ENCODE peak calls at places on chromosomes 4 and X, in ten cellular contexts. One of them, this sample, is unnamed.

GRCh38 chr4:95428216-95429085 is 120.3 kb downstream of the UNC5C start:
- DNase-seq in NCI-H1092 treated with DMSO at 0.1 percent for 48 hours: no peak
- DNase-seq in aorta: no peak
- DNase-seq in GOT3: no peak
- DNase-seq in stomach: no peak
- DNase-seq in GF-D8: no peak
- DNase-seq in left lung: no peak
- DNase-seq in Jurkat, Clone E6-1: no peak
- DNase-seq in SW 1271: no peak
- DNase-seq in AG09309: no peak
- DNase-seq in this sample: no peak

GRCh38 chr4:6586715-6587325 is 11.8 kb downstream of the MAN2B2 start:
- DNase-seq in aorta: no peak
- DNase-seq in left lung: peak
- DNase-seq in Jurkat, Clone E6-1: no peak
- DNase-seq in NCI-H1092 treated with DMSO at 0.1 percent for 48 hours: no peak
- DNase-seq in SW 1271: no peak
- DNase-seq in AG09309: no peak
- DNase-seq in stomach: no peak
- DNase-seq in GF-D8: no peak
- DNase-seq in GOT3: no peak
- DNase-seq in this sample: no peak

GRCh38 chr4:78870056-78870455 is 69.2 kb downstream of the PAQR3 start:
- DNase-seq in stomach: no peak
- DNase-seq in Jurkat, Clone E6-1: no peak
- DNase-seq in left lung: no peak
- DNase-seq in AG09309: no peak
- DNase-seq in GOT3: no peak
- DNase-seq in NCI-H1092 treated with DMSO at 0.1 percent for 48 hours: no peak
- DNase-seq in SW 1271: no peak
- DNase-seq in aorta: no peak
- DNase-seq in GF-D8: no peak
- DNase-seq in this sample: no peak

GRCh38 chr4:79141530-79141929 is 184.3 kb downstream of the NAA11 start:
- DNase-seq in NCI-H1092 treated with DMSO at 0.1 percent for 48 hours: no peak
- DNase-seq in Jurkat, Clone E6-1: peak
- DNase-seq in left lung: peak
- DNase-seq in AG09309: no peak
- DNase-seq in GOT3: no peak
- DNase-seq in GF-D8: no peak
- DNase-seq in aorta: no peak
- DNase-seq in stomach: no peak
- DNase-seq in SW 1271: no peak
- DNase-seq in this sample: no peak

GRCh38 chr4:109412805-109413204 is 20.8 kb upstream of the SEC24B start:
- DNase-seq in stomach: no peak
- DNase-seq in Jurkat, Clone E6-1: no peak
- DNase-seq in GOT3: no peak
- DNase-seq in SW 1271: no peak
- DNase-seq in aorta: no peak
- DNase-seq in NCI-H1092 treated with DMSO at 0.1 percent for 48 hours: no peak
- DNase-seq in AG09309: no peak
- DNase-seq in left lung: no peak
- DNase-seq in GF-D8: no peak
- DNase-seq in this sample: peak

GRCh38 chr4:3599951-3600350 is 67.7 kb upstream of the LRPAP1 start:
- DNase-seq in left lung: peak
- DNase-seq in AG09309: no peak
- DNase-seq in stomach: no peak
- DNase-seq in Jurkat, Clone E6-1: no peak
- DNase-seq in aorta: peak
- DNase-seq in SW 1271: no peak
- DNase-seq in GF-D8: no peak
- DNase-seq in GOT3: no peak
- DNase-seq in NCI-H1092 treated with DMSO at 0.1 percent for 48 hours: no peak
- DNase-seq in this sample: no peak

GRCh38 chrX:140510895-140511295 is 6.0 kb upstream of the SOX3 start:
- DNase-seq in GOT3: no peak
- DNase-seq in aorta: peak
- DNase-seq in Jurkat, Clone E6-1: no peak
- DNase-seq in NCI-H1092 treated with DMSO at 0.1 percent for 48 hours: no peak
- DNase-seq in stomach: no peak
- DNase-seq in GF-D8: no peak
- DNase-seq in AG09309: no peak
- DNase-seq in SW 1271: no peak
- DNase-seq in left lung: no peak
- DNase-seq in this sample: no peak

GRCh38 chr4:105147226-105148151 is 813 bp downstream of the TET2 start:
- DNase-seq in NCI-H1092 treated with DMSO at 0.1 percent for 48 hours: peak
- DNase-seq in aorta: peak
- DNase-seq in left lung: peak
- DNase-seq in GF-D8: peak
- DNase-seq in Jurkat, Clone E6-1: peak
- DNase-seq in SW 1271: no peak
- DNase-seq in GOT3: no peak
- DNase-seq in AG09309: no peak
- DNase-seq in stomach: peak
- DNase-seq in this sample: peak

GRCh38 chrX:75155454-75155829 is 641 bp downstream of the ABCB7 start:
- DNase-seq in SW 1271: no peak
- DNase-seq in aorta: no peak
- DNase-seq in stomach: no peak
- DNase-seq in NCI-H1092 treated with DMSO at 0.1 percent for 48 hours: peak
- DNase-seq in AG09309: no peak
- DNase-seq in GF-D8: no peak
- DNase-seq in GOT3: no peak
- DNase-seq in Jurkat, Clone E6-1: no peak
- DNase-seq in left lung: no peak
- DNase-seq in this sample: no peak

GRCh38 chr4:23333946-23334878 is 555.6 kb downstream of the PPARGC1A start:
- DNase-seq in GOT3: no peak
- DNase-seq in AG09309: no peak
- DNase-seq in Jurkat, Clone E6-1: peak
- DNase-seq in NCI-H1092 treated with DMSO at 0.1 percent for 48 hours: no peak
- DNase-seq in aorta: no peak
- DNase-seq in GF-D8: peak
- DNase-seq in stomach: no peak
- DNase-seq in SW 1271: peak
- DNase-seq in left lung: no peak
- DNase-seq in this sample: peak

GRCh38 chr4:74534936-74535335 is 90.0 kb downstream of the AREG start:
- DNase-seq in AG09309: no peak
- DNase-seq in GOT3: no peak
- DNase-seq in left lung: no peak
- DNase-seq in SW 1271: no peak
- DNase-seq in stomach: no peak
- DNase-seq in GF-D8: no peak
- DNase-seq in NCI-H1092 treated with DMSO at 0.1 percent for 48 hours: no peak
- DNase-seq in aorta: no peak
- DNase-seq in Jurkat, Clone E6-1: no peak
- DNase-seq in this sample: no peak

GRCh38 chrX:40727599-40728252 is 7.6 kb downstream of the MED14 start:
- DNase-seq in GF-D8: no peak
- DNase-seq in SW 1271: no peak
- DNase-seq in stomach: no peak
- DNase-seq in aorta: no peak
- DNase-seq in NCI-H1092 treated with DMSO at 0.1 percent for 48 hours: no peak
- DNase-seq in GOT3: no peak
- DNase-seq in left lung: no peak
- DNase-seq in Jurkat, Clone E6-1: no peak
- DNase-seq in AG09309: no peak
- DNase-seq in this sample: no peak

GRCh38 chr4:26140150-26140898 is 180.5 kb upstream of the RBPJ start:
- DNase-seq in SW 1271: no peak
- DNase-seq in Jurkat, Clone E6-1: no peak
- DNase-seq in NCI-H1092 treated with DMSO at 0.1 percent for 48 hours: no peak
- DNase-seq in GOT3: no peak
- DNase-seq in GF-D8: no peak
- DNase-seq in left lung: no peak
- DNase-seq in AG09309: peak
- DNase-seq in stomach: no peak
- DNase-seq in aorta: no peak
- DNase-seq in this sample: no peak

GRCh38 chrX:110321670-110322069 is 3.8 kb upstream of the AMMECR1 start:
- DNase-seq in SW 1271: no peak
- DNase-seq in AG09309: no peak
- DNase-seq in aorta: no peak
- DNase-seq in GF-D8: no peak
- DNase-seq in stomach: no peak
- DNase-seq in NCI-H1092 treated with DMSO at 0.1 percent for 48 hours: no peak
- DNase-seq in left lung: no peak
- DNase-seq in GOT3: no peak
- DNase-seq in Jurkat, Clone E6-1: peak
- DNase-seq in this sample: no peak

GRCh38 chr4:4780634-4781287 is 78.7 kb upstream of the MSX1 start:
- DNase-seq in NCI-H1092 treated with DMSO at 0.1 percent for 48 hours: no peak
- DNase-seq in aorta: peak
- DNase-seq in GOT3: no peak
- DNase-seq in stomach: no peak
- DNase-seq in AG09309: peak
- DNase-seq in Jurkat, Clone E6-1: no peak
- DNase-seq in left lung: no peak
- DNase-seq in GF-D8: no peak
- DNase-seq in SW 1271: peak
- DNase-seq in this sample: no peak

GRCh38 chr4:93317046-93317445 is 511.5 kb upstream of the ATOH1 start:
- DNase-seq in NCI-H1092 treated with DMSO at 0.1 percent for 48 hours: no peak
- DNase-seq in left lung: no peak
- DNase-seq in GOT3: no peak
- DNase-seq in AG09309: no peak
- DNase-seq in stomach: no peak
- DNase-seq in SW 1271: no peak
- DNase-seq in Jurkat, Clone E6-1: no peak
- DNase-seq in aorta: no peak
- DNase-seq in GF-D8: no peak
- DNase-seq in this sample: no peak

GRCh38 chrX:12370444-12371089 is 232.3 kb downstream of the FRMPD4 start:
- DNase-seq in stomach: no peak
- DNase-seq in GOT3: no peak
- DNase-seq in SW 1271: no peak
- DNase-seq in AG09309: peak
- DNase-seq in left lung: no peak
- DNase-seq in NCI-H1092 treated with DMSO at 0.1 percent for 48 hours: no peak
- DNase-seq in Jurkat, Clone E6-1: no peak
- DNase-seq in aorta: no peak
- DNase-seq in GF-D8: no peak
- DNase-seq in this sample: no peak

GRCh38 chr4:16045687-16046086 is 38.1 kb downstream of the PROM1 start:
- DNase-seq in left lung: no peak
- DNase-seq in stomach: no peak
- DNase-seq in Jurkat, Clone E6-1: no peak
- DNase-seq in NCI-H1092 treated with DMSO at 0.1 percent for 48 hours: no peak
- DNase-seq in GOT3: no peak
- DNase-seq in SW 1271: no peak
- DNase-seq in GF-D8: no peak
- DNase-seq in AG09309: no peak
- DNase-seq in aorta: no peak
- DNase-seq in this sample: no peak

GRCh38 chr4:15182600-15183222 is 180.4 kb downstream of the CPEB2 start:
- DNase-seq in AG09309: no peak
- DNase-seq in GF-D8: no peak
- DNase-seq in Jurkat, Clone E6-1: no peak
- DNase-seq in SW 1271: peak
- DNase-seq in GOT3: no peak
- DNase-seq in left lung: no peak
- DNase-seq in aorta: no peak
- DNase-seq in NCI-H1092 treated with DMSO at 0.1 percent for 48 hours: no peak
- DNase-seq in stomach: no peak
- DNase-seq in this sample: no peak

GRCh38 chrX:45689971-45690370 is 489.3 kb upstream of the DIPK2B start:
- DNase-seq in GOT3: no peak
- DNase-seq in aorta: no peak
- DNase-seq in left lung: no peak
- DNase-seq in stomach: no peak
- DNase-seq in Jurkat, Clone E6-1: no peak
- DNase-seq in SW 1271: no peak
- DNase-seq in GF-D8: no peak
- DNase-seq in NCI-H1092 treated with DMSO at 0.1 percent for 48 hours: no peak
- DNase-seq in AG09309: no peak
- DNase-seq in this sample: no peak

GRCh38 chrX:77431227-77431626 is 16.0 kb upstream of the FGF16 start:
- DNase-seq in left lung: no peak
- DNase-seq in AG09309: peak
- DNase-seq in GF-D8: peak
- DNase-seq in GOT3: no peak
- DNase-seq in NCI-H1092 treated with DMSO at 0.1 percent for 48 hours: no peak
- DNase-seq in Jurkat, Clone E6-1: peak
- DNase-seq in aorta: no peak
- DNase-seq in stomach: no peak
- DNase-seq in SW 1271: no peak
- DNase-seq in this sample: peak

GRCh38 chr4:4990857-4991540 is 28.3 kb downstream of the CYTL1 start:
- DNase-seq in SW 1271: no peak
- DNase-seq in GOT3: peak
- DNase-seq in aorta: peak
- DNase-seq in NCI-H1092 treated with DMSO at 0.1 percent for 48 hours: no peak
- DNase-seq in AG09309: peak
- DNase-seq in Jurkat, Clone E6-1: no peak
- DNase-seq in left lung: no peak
- DNase-seq in GF-D8: no peak
- DNase-seq in stomach: peak
- DNase-seq in this sample: peak

GRCh38 chr4:99790796-99791617 is 25.6 kb upstream of the DAPP1 start:
- DNase-seq in stomach: no peak
- DNase-seq in AG09309: no peak
- DNase-seq in NCI-H1092 treated with DMSO at 0.1 percent for 48 hours: peak
- DNase-seq in Jurkat, Clone E6-1: no peak
- DNase-seq in GOT3: no peak
- DNase-seq in left lung: no peak
- DNase-seq in GF-D8: no peak
- DNase-seq in aorta: no peak
- DNase-seq in SW 1271: no peak
- DNase-seq in this sample: no peak

GRCh38 chr4:139655116-139655515 is 10.5 kb upstream of the MGST2 start:
- DNase-seq in GOT3: no peak
- DNase-seq in stomach: no peak
- DNase-seq in Jurkat, Clone E6-1: no peak
- DNase-seq in SW 1271: no peak
- DNase-seq in GF-D8: peak
- DNase-seq in left lung: no peak
- DNase-seq in NCI-H1092 treated with DMSO at 0.1 percent for 48 hours: peak
- DNase-seq in AG09309: peak
- DNase-seq in aorta: no peak
- DNase-seq in this sample: no peak

GRCh38 chrX:28787206-28787605 is 200.0 kb downstream of the IL1RAPL1 start:
- DNase-seq in GF-D8: no peak
- DNase-seq in stomach: no peak
- DNase-seq in left lung: no peak
- DNase-seq in aorta: no peak
- DNase-seq in SW 1271: peak
- DNase-seq in NCI-H1092 treated with DMSO at 0.1 percent for 48 hours: no peak
- DNase-seq in AG09309: no peak
- DNase-seq in GOT3: no peak
- DNase-seq in Jurkat, Clone E6-1: no peak
- DNase-seq in this sample: no peak

GRCh38 chr4:7805533-7806079 is 134.1 kb downstream of the AFAP1 start:
- DNase-seq in GOT3: no peak
- DNase-seq in NCI-H1092 treated with DMSO at 0.1 percent for 48 hours: peak
- DNase-seq in left lung: no peak
- DNase-seq in aorta: no peak
- DNase-seq in Jurkat, Clone E6-1: no peak
- DNase-seq in AG09309: peak
- DNase-seq in stomach: peak
- DNase-seq in GF-D8: no peak
- DNase-seq in SW 1271: peak
- DNase-seq in this sample: peak

GRCh38 chr4:107826427-107826980 is 1.8 kb downstream of the SGMS2 start:
- DNase-seq in aorta: no peak
- DNase-seq in SW 1271: no peak
- DNase-seq in left lung: no peak
- DNase-seq in NCI-H1092 treated with DMSO at 0.1 percent for 48 hours: no peak
- DNase-seq in GOT3: no peak
- DNase-seq in stomach: no peak
- DNase-seq in AG09309: no peak
- DNase-seq in Jurkat, Clone E6-1: no peak
- DNase-seq in GF-D8: no peak
- DNase-seq in this sample: peak

GRCh38 chrX:57905141-57905540 is 5.1 kb downstream of the ZXDA start:
- DNase-seq in AG09309: no peak
- DNase-seq in stomach: no peak
- DNase-seq in aorta: no peak
- DNase-seq in NCI-H1092 treated with DMSO at 0.1 percent for 48 hours: no peak
- DNase-seq in SW 1271: no peak
- DNase-seq in left lung: no peak
- DNase-seq in GF-D8: no peak
- DNase-seq in Jurkat, Clone E6-1: no peak
- DNase-seq in GOT3: no peak
- DNase-seq in this sample: no peak